ENCODE peak calls at places on chromosomes 7 and 10, in nine cellular contexts. C is PC-3, S is A549, Q is pancreas, E is GM23338, F is body of pancreas, A is IMR-90, G is heart right ventricle, I is cardiac muscle cell. W is an unnamed sample. For H3K4me1, the result is how much of the 10 kb centered on the place peaks cover.

GRCh38 chr7:116028808-116029207 is 1.8 kb downstream of the TFEC start:
- DNase-seq in E (no peak), G (no peak), C (no peak), Q (no peak), S (no peak), F (no peak), A (no peak), I (no peak), W (no peak)

GRCh38 chr10:102485093-102485785 is 17.3 kb downstream of the ACTR1A start:
- DNase-seq in Q (no peak), S (no peak), G (no peak), I (no peak), C (no peak), A (no peak), E (no peak), F (no peak), W (peak)

GRCh38 chr7:140416560-140416959 is 12.7 kb downstream of the RAB19 start:
- DNase-seq in E (no peak), C (no peak), F (no peak), S (no peak), Q (no peak), I (no peak), A (no peak), G (no peak), W (no peak)

GRCh38 chr10:119542357-119542989 is at the start of gene RGS10:
- DNase-seq in F (peak), C (peak), A (peak), Q (peak), G (peak), S (peak), I (peak), E (peak), W (peak)

GRCh38 chr7:151392002-151392401 is 17.8 kb downstream of the WDR86 start:
- DNase-seq in A (no peak), S (no peak), G (no peak), E (no peak), F (peak), C (no peak), Q (no peak), I (no peak), W (no peak)

GRCh38 chr7:73703985-73704639 is 15.4 kb downstream of the STX1A start:
- DNase-seq in E (peak), C (no peak), I (peak), A (peak), Q (no peak), F (no peak), G (peak), S (peak), W (peak)

GRCh38 chr10:24153016-24153415 is 55.9 kb upstream of the KIAA1217 start:
- DNase-seq in F (no peak), Q (no peak), G (no peak), A (no peak), C (no peak), I (no peak), E (no peak), S (no peak), W (no peak)

GRCh38 chr7:14978687-14979086 is 76.1 kb upstream of the DGKB start:
- DNase-seq in I (no peak), Q (no peak), G (no peak), F (no peak), E (no peak), C (no peak), S (no peak), A (no peak), W (peak)

GRCh38 chr10:21533577-21534475 is at the start of gene MLLT10:
- DNase-seq in S (peak), A (peak), C (peak), G (peak), F (peak), Q (peak), E (peak), I (peak), W (peak)

GRCh38 chr7:5435291-5436002 is 11.8 kb upstream of the TNRC18 start:
- DNase-seq in I (no peak), S (no peak), F (no peak), A (no peak), C (no peak), G (no peak), Q (no peak), E (no peak), W (peak)

GRCh38 chr7:158829342-158830210 is at the start of gene ESYT2:
- DNase-seq in I (peak), F (peak), S (peak), C (peak), G (peak), Q (peak), E (peak), A (peak), W (peak)

GRCh38 chr10:24307696-24308476 is 98.9 kb downstream of the KIAA1217 start:
- DNase-seq in A (no peak), S (no peak), E (no peak), G (no peak), I (peak), Q (no peak), C (no peak), F (no peak), W (no peak)

GRCh38 chr10:77390481-77390891 is 247.1 kb downstream of the KCNMA1 start:
- DNase-seq in I (peak), C (peak), Q (no peak), G (no peak), E (no peak), A (no peak), S (no peak), F (no peak), W (no peak)

GRCh38 chr7:82697897-82698296 is 254.3 kb upstream of the CACNA2D1 start:
- DNase-seq in S (no peak), A (peak), Q (no peak), G (no peak), I (peak), F (no peak), E (no peak), C (peak), W (no peak)

GRCh38 chr10:112394475-112394875 is 20.6 kb downstream of the ACSL5 start:
- DNase-seq in A (no peak), S (no peak), G (no peak), F (no peak), E (no peak), C (no peak), Q (no peak), I (no peak), W (no peak)

GRCh38 chr10:132129431-132129830 is 57.3 kb upstream of the DPYSL4 start:
- DNase-seq in E (peak), G (no peak), Q (no peak), C (no peak), F (no peak), I (peak), A (no peak), S (no peak), W (no peak)

GRCh38 chr7:65317372-65317771 is 56.3 kb upstream of the ZNF92 start:
- DNase-seq in S (no peak), F (no peak), E (no peak), G (no peak), Q (no peak), A (no peak), I (no peak), C (no peak), W (no peak)

GRCh38 chr10:72171175-72171630 is 44.6 kb upstream of the ANAPC16 start:
- DNase-seq in C (peak), S (peak), I (peak), A (peak), G (no peak), E (no peak), F (peak), Q (no peak), W (peak)

GRCh38 chr10:52004342-52004949 is 305.1 kb upstream of the CSTF2T start:
- DNase-seq in G (no peak), S (peak), E (peak), F (no peak), Q (no peak), C (peak), A (peak), I (peak), W (peak)

GRCh38 chr7:104793066-104793465 is 220.9 kb upstream of the KMT2E start:
- DNase-seq in E (no peak), S (no peak), G (no peak), I (peak), Q (no peak), A (no peak), F (no peak), C (no peak), W (no peak)

GRCh38 chr10:111037868-111038267 is 39.0 kb upstream of the ADRA2A start:
- DNase-seq in C (peak), I (peak), E (peak), F (no peak), G (no peak), A (no peak), S (peak), Q (no peak), W (no peak)

GRCh38 chr7:151626422-151627115 is 106.9 kb upstream of the RHEB start:
- DNase-seq in A (no peak), S (peak), I (peak), F (peak), C (peak), G (no peak), E (peak), Q (peak), W (no peak)

GRCh38 chr7:32605032-32605431 is 109.7 kb downstream of the AVL9 start:
- DNase-seq in I (no peak), S (no peak), F (no peak), G (no peak), A (no peak), Q (no peak), E (no peak), C (no peak), W (no peak)

GRCh38 chr7:155964543-155964942 is 152.3 kb upstream of the SHH start:
- DNase-seq in F (no peak), Q (no peak), E (no peak), I (no peak), C (no peak), A (no peak), G (no peak), S (no peak), W (no peak)

GRCh38 chr10:110456046-110456445 is 41.7 kb upstream of the DUSP5 start:
- DNase-seq in I (no peak), C (peak), E (no peak), Q (no peak), F (no peak), A (no peak), G (no peak), S (no peak), W (peak)

GRCh38 chr7:101921061-101921460 is 103.6 kb downstream of the CUX1 start:
- DNase-seq in I (no peak), F (no peak), S (no peak), Q (no peak), G (no peak), A (no peak), E (no peak), C (no peak), W (no peak)

GRCh38 chr10:75208177-75208576 is 2.4 kb upstream of the VDAC2 start:
- DNase-seq in G (no peak), C (peak), E (no peak), F (no peak), S (no peak), Q (no peak), I (peak), A (peak), W (peak)

GRCh38 chr10:78247821-78248220 is 214.2 kb downstream of the RPS24 start:
- DNase-seq in Q (no peak), I (no peak), S (no peak), G (no peak), C (no peak), A (no peak), E (no peak), F (no peak), W (no peak)

DNA sequence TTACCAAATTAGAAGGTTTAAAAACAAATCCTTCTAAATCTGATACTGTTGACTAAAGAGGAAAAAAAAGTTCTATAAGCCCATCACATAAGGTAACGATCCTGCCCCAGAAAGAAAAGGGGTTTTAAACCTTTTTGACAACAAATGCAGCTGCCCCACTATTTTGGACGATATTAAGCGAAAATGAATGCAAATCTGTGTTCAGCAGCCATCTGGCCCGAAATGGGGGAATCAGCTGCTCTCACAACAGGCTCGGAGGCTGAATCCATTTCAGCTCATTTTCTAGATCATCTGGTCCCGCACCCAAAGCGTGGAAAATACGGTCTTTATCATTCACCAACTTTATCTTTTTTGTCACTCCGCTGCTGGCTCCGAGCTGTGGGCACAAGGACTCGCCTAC is 2.3 kb upstream of the EBF3 start:
- DNase-seq in E (no peak), C (no peak), I (no peak), F (no peak), A (no peak), S (no peak), Q (no peak), G (no peak), W (peak)
- H3K4me1 ChIP-seq in E (half or more), C (under half), I (under half), F (under half), A (under half), S (under half), Q (under half), G (under half), W (under half)

GRCh38 chr7:38069052-38069451 is 109.0 kb upstream of the STARD3NL start:
- DNase-seq in F (no peak), I (no peak), E (no peak), G (no peak), C (no peak), Q (no peak), S (no peak), A (no peak), W (no peak)
- H3K4me1 ChIP-seq in F (under half), I (under half), E (under half), G (under half), C (under half), Q (under half), S (under half), A (under half), W (under half)

DNA sequence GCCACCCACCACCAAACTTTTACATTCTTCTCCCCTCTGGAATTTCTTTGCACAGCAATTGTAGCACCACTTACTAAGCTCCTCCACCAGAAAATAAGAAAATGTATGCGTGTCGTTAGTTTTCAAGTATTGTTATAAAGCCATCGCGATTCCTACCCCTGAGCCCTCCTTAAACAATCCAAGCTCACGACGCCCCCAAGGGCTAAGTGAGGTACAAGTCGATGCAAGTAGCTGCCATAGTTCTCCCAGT is 1.3 kb downstream of the FRAT2 start:
- DNase-seq in A (peak), G (no peak), F (no peak), Q (no peak), C (no peak), E (peak), S (no peak), I (peak), W (peak)
- H3K4me1 ChIP-seq in A (under half), G (under half), F (half or more), Q (under half), C (under half), E (under half), S (under half), I (under half), W (under half)

GRCh38 chr7:91064052-91064451 is 200.2 kb upstream of the FZD1 start:
- DNase-seq in I (no peak), G (no peak), C (no peak), A (no peak), E (no peak), S (no peak), F (no peak), Q (no peak), W (no peak)
- H3K4me1 ChIP-seq in I (under half), G (under half), C (under half), A (under half), E (under half), S (under half), F (under half), Q (under half), W (under half)

GRCh38 chr7:88358534-88358838 is 51.8 kb upstream of the STEAP4 start:
- DNase-seq in A (no peak), G (no peak), C (no peak), I (no peak), Q (no peak), F (no peak), E (no peak), S (no peak), W (no peak)

GRCh38 chr7:88358881-88359280 is 52.2 kb upstream of the STEAP4 start:
- DNase-seq in A (no peak), E (no peak), G (no peak), C (no peak), I (no peak), S (no peak), F (no peak), Q (no peak), W (peak)

GRCh38 chr7:88357794-88358533 is 51.3 kb upstream of the STEAP4 start:
- DNase-seq in C (peak), E (no peak), A (no peak), G (no peak), Q (no peak), F (no peak), I (peak), S (no peak), W (no peak)

GRCh38 chr7:88357295-88357694 is 50.6 kb upstream of the STEAP4 start:
- DNase-seq in G (peak), I (peak), A (no peak), E (peak), Q (peak), C (peak), F (peak), S (no peak), W (no peak)

DNA sequence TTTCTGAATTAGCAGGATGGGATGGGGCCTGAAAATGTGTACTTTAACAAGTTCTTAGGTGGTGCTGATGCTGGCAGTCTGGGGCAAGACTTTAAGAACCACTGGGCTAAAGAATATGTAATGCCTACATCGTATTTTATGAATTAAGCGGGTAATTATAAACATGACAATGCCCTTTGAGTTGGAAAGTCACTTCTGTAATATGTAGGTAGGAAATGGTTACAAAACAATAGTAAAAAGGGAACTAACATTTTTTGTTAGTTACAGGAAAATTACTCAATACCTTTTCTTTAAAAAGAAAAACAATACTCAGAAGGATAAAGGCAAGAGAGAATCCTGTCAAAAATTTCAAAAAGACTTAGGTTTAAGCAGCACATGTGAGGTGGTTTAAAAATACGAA is 48.3 kb upstream of the STEAP4 start:
- DNase-seq in I (no peak), Q (no peak), S (no peak), F (no peak), E (no peak), G (no peak), C (no peak), A (no peak), W (no peak)
- H3K4me1 ChIP-seq in I (under half), Q (under half), S (under half), F (under half), E (under half), G (under half), C (under half), A (under half), W (under half)

DNA sequence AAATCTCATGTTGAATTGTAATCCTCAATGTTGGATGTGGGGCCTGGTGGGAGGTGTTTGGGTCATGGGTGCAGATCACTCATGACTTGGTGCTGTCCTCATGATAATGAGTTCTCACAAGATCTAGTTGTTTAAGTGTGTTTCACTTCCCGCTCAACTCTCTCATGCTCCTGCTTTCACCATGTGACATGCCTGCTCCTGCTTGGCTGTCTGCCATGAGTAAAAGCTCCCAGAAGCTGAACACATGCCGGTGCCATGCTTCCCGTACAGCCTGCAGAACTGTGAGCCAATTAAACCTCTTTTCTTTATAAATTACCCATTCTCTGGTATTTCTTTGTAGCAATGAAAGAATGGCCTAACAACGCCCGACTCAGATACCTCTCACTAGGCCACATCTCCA is 6.2 kb upstream of the PSTK start:
- DNase-seq in I (peak), A (peak), G (no peak), S (no peak), C (no peak), Q (no peak), E (no peak), F (no peak), W (no peak)
- H3K4me1 ChIP-seq in I (under half), A (under half), G (under half), S (under half), C (under half), Q (under half), E (under half), F (under half), W (under half)

DNA sequence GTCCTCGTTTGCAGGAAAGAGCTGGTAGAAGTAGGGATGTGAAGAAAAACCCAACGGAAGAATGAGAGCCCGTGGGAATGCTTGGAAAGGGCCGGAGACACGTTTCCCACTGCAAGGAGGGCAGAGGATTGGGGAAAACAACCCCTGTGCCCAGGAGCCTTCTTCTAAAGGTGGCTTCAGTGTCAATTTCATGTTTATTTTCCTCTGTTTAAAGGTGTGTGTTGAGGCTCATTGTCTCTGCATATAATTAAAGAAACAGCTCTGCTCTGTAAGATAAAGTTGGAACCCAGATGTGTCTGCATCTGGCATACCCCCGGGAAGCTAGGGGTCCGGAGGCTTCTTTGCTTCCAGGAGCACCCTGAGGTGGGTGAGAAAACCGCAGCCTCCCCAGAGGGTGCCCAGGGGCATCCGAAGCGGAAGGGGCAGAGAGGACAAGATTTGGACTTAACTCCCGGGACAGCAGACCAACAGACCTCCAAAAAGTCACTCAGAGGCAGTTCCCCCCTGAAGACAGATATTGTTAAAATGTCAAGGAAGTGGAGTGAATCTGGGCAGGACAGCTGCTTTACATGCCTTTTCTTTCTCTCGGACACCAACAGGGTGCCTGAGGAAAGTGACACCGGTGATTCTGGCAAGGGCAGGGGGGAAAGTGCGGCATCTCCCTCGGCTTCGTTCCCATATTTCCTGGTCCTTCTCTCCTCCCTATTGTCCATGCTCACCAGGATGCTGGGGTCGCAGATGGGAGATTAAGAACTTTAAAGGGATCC is 8.6 kb upstream of the GATA3 start:
- DNase-seq in G (no peak), F (no peak), Q (no peak), C (no peak), E (peak), I (no peak), S (no peak), A (no peak), W (peak)
- H3K4me1 ChIP-seq in G (under half), F (under half), Q (under half), C (under half), E (half or more), I (under half), S (under half), A (under half), W (under half)

W was measured in osteoblast.